ENCODE peak calls at places on chromosome 5, in four cellular contexts. V is suprapubic skin; Y is brain microvascular endothelial cell; O is naive thymus-derived CD4-positive, alpha-beta T cell. T is an unnamed sample.
A peak's percentile ranks its signal among the peaks of the same experiment; 100 is the strongest.

GRCh38 chr5:61202213-61202612 is 39.9 kb upstream of the SMIM15 start:
- DNase-seq in V (no peak), Y (no peak), O (no peak), T (no peak)

GRCh38 chr5:16411235-16411634 is 54.4 kb downstream of the ZNF622 start:
- DNase-seq in V (no peak), Y (no peak), O (no peak), T (no peak)

GRCh38 chr5:73482383-73483193 is 15.7 kb upstream of the BTF3 start:
- DNase-seq in V (no peak), Y (peak; percentile 65), O (no peak), T (no peak)

GRCh38 chr5:160260881-160261815 is 31.8 kb downstream of the FABP6 start:
- DNase-seq in V (no peak), Y (peak; percentile 99), O (no peak), T (no peak)

GRCh38 chr5:139650031-139650688 is 2.0 kb downstream of the CXXC5 start:
- DNase-seq in V (peak; percentile 78), Y (no peak), O (no peak), T (no peak)

GRCh38 chr5:30103056-30104020 is 1090.1 kb upstream of the CDH6 start:
- DNase-seq in V (no peak), Y (peak; percentile 39), O (no peak), T (no peak)

GRCh38 chr5:139287890-139288635 is 5.5 kb upstream of the MATR3 start:
- DNase-seq in V (no peak), Y (no peak), O (peak; percentile 34), T (peak; percentile 60)

GRCh38 chr5:9025942-9026341 is 519.9 kb downstream of the SEMA5A start:
- DNase-seq in V (no peak), Y (no peak), O (no peak), T (no peak)

GRCh38 chr5:139164020-139164419 is 34.1 kb downstream of the SIL1 start:
- DNase-seq in V (no peak), Y (peak; percentile 29), O (no peak), T (no peak)

GRCh38 chr5:78887384-78888118 is 97.6 kb downstream of the ARSB start:
- DNase-seq in V (no peak), Y (no peak), O (no peak), T (no peak)

GRCh38 chr5:153463806-153464205 is 26.7 kb upstream of the GRIA1 start:
- DNase-seq in V (no peak), Y (peak; percentile 29), O (no peak), T (no peak)

GRCh38 chr5:165086424-165086823 is 1581.0 kb downstream of the MAT2B start:
- DNase-seq in V (no peak), Y (no peak), O (no peak), T (no peak)

GRCh38 chr5:112973036-112973435 is 3.6 kb upstream of the DCP2 start:
- DNase-seq in V (no peak), Y (no peak), O (no peak), T (no peak)

GRCh38 chr5:82129723-82130285 is 148.3 kb downstream of the RPS23 start:
- DNase-seq in V (no peak), Y (no peak), O (no peak), T (no peak)

GRCh38 chr5:61280766-61281427 is 51.2 kb upstream of the ZSWIM6 start:
- DNase-seq in V (no peak), Y (no peak), O (peak; percentile 52), T (no peak)

GRCh38 chr5:79845448-79846197 is 145.4 kb downstream of the MTX3 start:
- DNase-seq in V (no peak), Y (peak; percentile 5), O (no peak), T (peak; percentile 10)

GRCh38 chr5:108696407-108696806 is 51.3 kb upstream of the FER start:
- DNase-seq in V (no peak), Y (no peak), O (no peak), T (no peak)

GRCh38 chr5:161391724-161392123 is 154.8 kb downstream of the GABRB2 start:
- DNase-seq in V (no peak), Y (no peak), O (no peak), T (no peak)

GRCh38 chr5:159581502-159582249 is 251.4 kb upstream of the IL12B start:
- DNase-seq in V (no peak), Y (peak; percentile 58), O (no peak), T (no peak)

GRCh38 chr5:60604771-60605170 is 95.2 kb downstream of the DEPDC1B start:
- DNase-seq in V (no peak), Y (peak; percentile 2), O (no peak), T (no peak)

GRCh38 chr5:169786219-169786618 is 149.1 kb downstream of the DOCK2 start:
- DNase-seq in V (no peak), Y (no peak), O (no peak), T (no peak)

GRCh38 chr5:5572010-5572982 is 149.8 kb downstream of the ICE1 start:
- DNase-seq in V (no peak), Y (no peak), O (no peak), T (no peak)

GRCh38 chr5:72234265-72234700 is 85.8 kb downstream of the MRPS27 start:
- DNase-seq in V (no peak), Y (peak; percentile 79), O (peak; percentile 1), T (peak; percentile 67)

GRCh38 chr5:107555425-107556090 is 115.2 kb downstream of the EFNA5 start:
- DNase-seq in V (no peak), Y (no peak), O (no peak), T (no peak)

GRCh38 chr5:94524841-94525697 is 93.3 kb downstream of the KIAA0825 start:
- DNase-seq in V (no peak), Y (peak; percentile 30), O (peak; percentile 27), T (no peak)

GRCh38 chr5:14777932-14778788 is 93.4 kb downstream of the ANKH start:
- DNase-seq in V (no peak), Y (no peak), O (no peak), T (no peak)

GRCh38 chr5:167995844-167996400 is 295.5 kb upstream of the WWC1 start:
- DNase-seq in V (no peak), Y (no peak), O (no peak), T (no peak)

GRCh38 chr5:9927521-9927997 is 297.4 kb upstream of the TAS2R1 start:
- DNase-seq in V (no peak), Y (no peak), O (no peak), T (no peak)

GRCh38 chr5:40587284-40587882 is 92.3 kb upstream of the PTGER4 start:
- DNase-seq in V (no peak), Y (no peak), O (no peak), T (no peak)

GRCh38 chr5:172417983-172418630 is 36.2 kb downstream of the SH3PXD2B start:
- DNase-seq in V (peak; percentile 97), Y (peak; percentile 85), O (no peak), T (no peak)

GRCh38 chr5:33588654-33589372 is 148.0 kb downstream of the TARS1 start:
- DNase-seq in V (no peak), Y (no peak), O (peak; percentile 13), T (peak; percentile 32)

GRCh38 chr5:107305999-107306398 is 364.7 kb downstream of the EFNA5 start:
- DNase-seq in V (no peak), Y (no peak), O (no peak), T (no peak)

GRCh38 chr5:173139631-173140030 is 4.7 kb upstream of the BNIP1 start:
- DNase-seq in V (no peak), Y (no peak), O (no peak), T (no peak)

GRCh38 chr5:137933491-137933911 is 44.2 kb downstream of the PKD2L2 start:
- DNase-seq in V (no peak), Y (no peak), O (no peak), T (no peak)

GRCh38 chr5:133266966-133267365 is 215.2 kb downstream of the HSPA4 start:
- DNase-seq in V (no peak), Y (no peak), O (no peak), T (no peak)

GRCh38 chr5:166907314-166907713 is 1384.1 kb upstream of the WWC1 start:
- DNase-seq in V (no peak), Y (no peak), O (no peak), T (no peak)

GRCh38 chr5:141487131-141487530 is 1.8 kb upstream of the PCDHGC5 start:
- DNase-seq in V (no peak), Y (no peak), O (no peak), T (no peak)
- H3K27me3 ChIP-seq in V (peaks cover 4% of the 10 kb centered on the region), Y (no peaks in the 10 kb centered on the region), O (peaks cover 7% of the 10 kb centered on the region), T (peaks cover 40% of the 10 kb centered on the region)

GRCh38 chr5:135533794-135534193 is 2.0 kb downstream of the NEUROG1 start:
- DNase-seq in V (no peak), Y (no peak), O (no peak), T (no peak)
- H3K27me3 ChIP-seq in V (peaks cover 77% of the 10 kb centered on the region), Y (peaks cover 61% of the 10 kb centered on the region), O (no peaks in the 10 kb centered on the region), T (peaks cover 35% of the 10 kb centered on the region)

DNA sequence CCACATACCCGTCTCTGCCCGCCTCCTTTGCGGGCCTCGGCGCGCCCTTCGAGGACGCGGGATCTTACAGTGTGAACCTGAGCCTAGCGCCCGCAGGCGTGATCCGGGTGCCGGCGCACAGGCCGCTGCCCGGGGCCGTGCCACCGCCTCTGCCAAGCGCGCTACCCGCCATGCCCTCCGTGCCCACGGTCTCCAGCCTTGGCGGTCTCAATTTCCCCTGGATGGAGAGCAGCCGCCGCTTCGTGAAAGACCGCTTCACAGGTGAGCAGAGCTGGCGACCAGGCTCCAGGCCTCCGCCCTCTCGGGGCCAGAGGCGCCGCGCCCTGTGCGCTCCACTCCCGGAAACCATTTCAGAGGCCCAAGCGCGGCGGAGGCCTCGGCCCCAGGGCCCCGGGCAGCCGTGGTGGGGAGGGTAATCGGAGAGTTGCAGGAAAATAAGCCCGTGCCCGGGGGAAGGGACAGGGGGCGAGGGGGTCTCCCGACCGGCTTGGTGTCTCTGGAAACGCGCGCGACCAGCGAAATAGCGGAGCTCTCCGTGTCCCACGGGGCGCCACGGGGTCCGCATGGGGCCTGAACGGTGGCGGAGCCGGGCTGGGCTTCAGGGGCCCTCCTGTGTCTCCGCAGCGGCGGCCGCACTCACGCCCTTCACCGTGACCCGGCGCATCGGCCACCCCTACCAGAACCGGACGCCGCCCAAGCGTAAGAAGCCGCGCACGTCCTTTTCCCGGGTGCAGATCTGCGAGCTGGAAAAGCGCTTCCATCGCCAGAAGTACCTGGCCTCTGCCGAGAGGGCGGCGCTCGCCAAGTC is 682 bp downstream of the TLX3 start:
- DNase-seq in V (no peak), Y (no peak), O (no peak), T (no peak)
- H3K27me3 ChIP-seq in V (peaks cover 100% of the 10 kb centered on the region), Y (peaks cover 94% of the 10 kb centered on the region), O (no peaks in the 10 kb centered on the region), T (peaks cover 9% of the 10 kb centered on the region)

GRCh38 chr5:1875843-1876671 is 6.7 kb downstream of the IRX4 start:
- DNase-seq in V (no peak), Y (no peak), O (no peak), T (no peak)
- H3K27me3 ChIP-seq in V (peaks cover 94% of the 10 kb centered on the region), Y (peaks cover 84% of the 10 kb centered on the region), O (peaks cover 2% of the 10 kb centered on the region), T (peaks cover 10% of the 10 kb centered on the region)

T was measured in CD4-positive, CD25-positive, alpha-beta regulatory T cell.